ENCODE peak calls at places on chromosomes 5 and 9, in six cellular contexts. L is ACHN; S is T-helper 1 cell; N is activated CD4-positive, alpha-beta T cell treated with anti-CD3 and anti-CD28 coated beads for 48 hours; I is cardiac fibroblast; R is AG04450. Y is an unnamed sample.

GRCh38 chr9:98602839-98603238 is 105.9 kb downstream of the GABBR2 start:
- DNase-seq in L (no peak), S (no peak), N (no peak), I (peak), R (no peak), Y (no peak)

GRCh38 chr5:124980174-124980941 is 233.9 kb upstream of the ZNF608 start:
- DNase-seq in L (no peak), S (no peak), N (no peak), I (no peak), R (no peak), Y (no peak)

GRCh38 chr9:23582836-23583235 is 243.2 kb downstream of the ELAVL2 start:
- DNase-seq in L (no peak), S (no peak), N (no peak), I (no peak), R (no peak), Y (no peak)

GRCh38 chr5:135246923-135247795 is 151.9 kb downstream of the MACROH2A1 start:
- DNase-seq in L (peak), S (no peak), N (peak), I (peak), R (peak), Y (peak)

GRCh38 chr5:95988877-95989276 is 27.2 kb upstream of the ELL2 start:
- DNase-seq in L (no peak), S (no peak), N (no peak), I (no peak), R (no peak), Y (no peak)

GRCh38 chr5:172760933-172761332 is 10.1 kb downstream of the DUSP1 start:
- DNase-seq in L (no peak), S (no peak), N (no peak), I (no peak), R (no peak), Y (no peak)

GRCh38 chr5:111930905-111931461 is 174.0 kb upstream of the NREP start:
- DNase-seq in L (no peak), S (no peak), N (peak), I (peak), R (no peak), Y (peak)

GRCh38 chr9:83430681-83431080 is 107.5 kb downstream of the FRMD3 start:
- DNase-seq in L (no peak), S (no peak), N (no peak), I (no peak), R (no peak), Y (no peak)

GRCh38 chr5:152505442-152506042 is 100.5 kb upstream of the NMUR2 start:
- DNase-seq in L (peak), S (peak), N (peak), I (peak), R (peak), Y (peak)

GRCh38 chr5:96236051-96236450 is 197.0 kb downstream of the PCSK1 start:
- DNase-seq in L (no peak), S (no peak), N (no peak), I (peak), R (no peak), Y (no peak)

GRCh38 chr9:27351438-27351837 is 54.5 kb upstream of the EQTN start:
- DNase-seq in L (no peak), S (no peak), N (no peak), I (no peak), R (no peak), Y (no peak)

GRCh38 chr9:38311382-38312270 is 80.9 kb upstream of the ALDH1B1 start:
- DNase-seq in L (no peak), S (no peak), N (no peak), I (no peak), R (no peak), Y (no peak)

GRCh38 chr9:130539473-130540223 is 39.7 kb upstream of the FUBP3 start:
- DNase-seq in L (peak), S (no peak), N (no peak), I (peak), R (no peak), Y (no peak)

GRCh38 chr5:142215915-142216681 is 107.5 kb downstream of the NDFIP1 start:
- DNase-seq in L (peak), S (no peak), N (no peak), I (peak), R (peak), Y (peak)

GRCh38 chr5:179762079-179762780 is 29.6 kb downstream of the MAML1 start:
- DNase-seq in L (no peak), S (no peak), N (peak), I (peak), R (no peak), Y (no peak)

GRCh38 chr9:136610426-136610825 is 52.3 kb upstream of the EGFL7 start:
- DNase-seq in L (no peak), S (no peak), N (no peak), I (no peak), R (no peak), Y (no peak)

GRCh38 chr9:127979333-127980055 is 1.3 kb downstream of the EEIG1 start:
- DNase-seq in L (peak), S (no peak), N (peak), I (peak), R (no peak), Y (no peak)

GRCh38 chr5:129094087-129094923 is at the start of gene ISOC1:
- DNase-seq in L (peak), S (peak), N (peak), I (peak), R (peak), Y (peak)

GRCh38 chr9:79694676-79695400 is 123.1 kb downstream of the TLE4 start:
- DNase-seq in L (no peak), S (no peak), N (no peak), I (peak), R (peak), Y (no peak)

GRCh38 chr9:76904661-76905457 is 1.1 kb downstream of the PRUNE2 start:
- DNase-seq in L (peak), S (no peak), N (no peak), I (no peak), R (no peak), Y (no peak)

GRCh38 chr9:93969328-93969661 is 14.1 kb upstream of the BARX1 start:
- DNase-seq in L (no peak), S (no peak), N (no peak), I (no peak), R (no peak), Y (no peak)

GRCh38 chr5:36374275-36374862 is 72.7 kb upstream of the RANBP3L start:
- DNase-seq in L (peak), S (no peak), N (no peak), I (peak), R (peak), Y (no peak)

GRCh38 chr5:112279082-112279481 is 140.0 kb downstream of the EPB41L4A start:
- DNase-seq in L (no peak), S (no peak), N (no peak), I (no peak), R (no peak), Y (no peak)

GRCh38 chr9:84296146-84296843 is 44.3 kb downstream of the SLC28A3 start:
- DNase-seq in L (peak), S (no peak), N (peak), I (peak), R (peak), Y (peak)

GRCh38 chr5:159207616-159208507 is 1.5 kb downstream of the RNF145 start:
- DNase-seq in L (peak), S (peak), N (peak), I (peak), R (peak), Y (peak)